ENCODE peak calls at places on chromosomes 2 and 18, in eight cellular contexts. Q is GM03348, B is astrocyte of the spinal cord, J is NCI-H460, Z is Daoy, N is fibroblast of the aortic adventitia, G is KG1, W is ELR. L is an unnamed sample.

GRCh38 chr2:12300019-12300602 is 416.6 kb upstream of the TRIB2 start:
- DNase-seq in Q (peak), B (no peak), J (no peak), Z (no peak), N (peak), G (no peak), W (peak), L (no peak)

GRCh38 chr18:61681065-61681464 is 211.7 kb downstream of the RNF152 start:
- DNase-seq in Q (no peak), B (no peak), J (no peak), Z (no peak), N (no peak), G (no peak), W (no peak), L (no peak)

GRCh38 chr2:44136186-44136585 is 32.5 kb upstream of the PPM1B start:
- DNase-seq in Q (peak), B (peak), J (no peak), Z (peak), N (peak), G (no peak), W (peak), L (no peak)

GRCh38 chr2:15665067-15665942 is 73.6 kb downstream of the DDX1 start:
- DNase-seq in Q (no peak), B (no peak), J (no peak), Z (no peak), N (no peak), G (no peak), W (no peak), L (no peak)

GRCh38 chr2:238286551-238286950 is 1.9 kb downstream of the PER2 start:
- DNase-seq in Q (peak), B (peak), J (no peak), Z (peak), N (peak), G (no peak), W (peak), L (peak)

GRCh38 chr18:63787673-63788072 is 12.5 kb downstream of the SERPINB7 start:
- DNase-seq in Q (no peak), B (no peak), J (no peak), Z (no peak), N (no peak), G (no peak), W (no peak), L (no peak)

GRCh38 chr18:5543036-5543671 is 643 bp downstream of the EPB41L3 start:
- DNase-seq in Q (peak), B (no peak), J (no peak), Z (no peak), N (no peak), G (no peak), W (no peak), L (peak)

GRCh38 chr2:74181739-74182138 is 3.1 kb upstream of the MOB1A start:
- DNase-seq in Q (no peak), B (no peak), J (no peak), Z (no peak), N (no peak), G (peak), W (no peak), L (peak)

GRCh38 chr2:233828546-233829192 is 25.7 kb downstream of the HJURP start:
- DNase-seq in Q (no peak), B (no peak), J (no peak), Z (no peak), N (no peak), G (no peak), W (no peak), L (no peak)

GRCh38 chr2:49360051-49360767 is 205.9 kb upstream of the FSHR start:
- DNase-seq in Q (no peak), B (no peak), J (no peak), Z (no peak), N (no peak), G (no peak), W (no peak), L (no peak)

GRCh38 chr2:56299166-56299806 is 115.5 kb downstream of the CCDC85A start:
- DNase-seq in Q (peak), B (no peak), J (no peak), Z (no peak), N (peak), G (no peak), W (peak), L (no peak)

GRCh38 chr2:216189410-216189809 is 80.3 kb downstream of the XRCC5 start:
- DNase-seq in Q (no peak), B (no peak), J (no peak), Z (no peak), N (peak), G (no peak), W (peak), L (no peak)

GRCh38 chr18:3151379-3152264 is 68.1 kb downstream of the MYOM1 start:
- DNase-seq in Q (peak), B (peak), J (peak), Z (no peak), N (peak), G (peak), W (peak), L (no peak)

GRCh38 chr2:166376488-166376828 is 714 bp upstream of the SCN9A start:
- DNase-seq in Q (no peak), B (no peak), J (no peak), Z (no peak), N (no peak), G (no peak), W (no peak), L (no peak)

GRCh38 chr2:96703021-96703751 is 36.7 kb downstream of the LMAN2L start:
- DNase-seq in Q (no peak), B (no peak), J (no peak), Z (no peak), N (no peak), G (no peak), W (no peak), L (no peak)

GRCh38 chr18:6557470-6558245 is 142.9 kb upstream of the L3MBTL4 start:
- DNase-seq in Q (peak), B (no peak), J (no peak), Z (no peak), N (peak), G (no peak), W (no peak), L (no peak)

GRCh38 chr2:218959761-218960195 is 312 bp downstream of the CDK5R2 start:
- DNase-seq in Q (no peak), B (no peak), J (no peak), Z (no peak), N (no peak), G (no peak), W (no peak), L (no peak)

GRCh38 chr2:202185156-202185555 is 53.2 kb downstream of the SUMO1 start:
- DNase-seq in Q (no peak), B (no peak), J (no peak), Z (no peak), N (no peak), G (no peak), W (no peak), L (no peak)

GRCh38 chr2:175418224-175418843 is 236.8 kb upstream of the ATP5MC3 start:
- DNase-seq in Q (no peak), B (no peak), J (no peak), Z (no peak), N (no peak), G (no peak), W (no peak), L (no peak)

GRCh38 chr2:2696341-2697132 is 365.5 kb upstream of the MYT1L start:
- DNase-seq in Q (no peak), B (no peak), J (no peak), Z (no peak), N (no peak), G (no peak), W (no peak), L (no peak)

GRCh38 chr2:3597567-3597966 is 2.7 kb downstream of the COLEC11 start:
- DNase-seq in Q (no peak), B (no peak), J (no peak), Z (no peak), N (no peak), G (no peak), W (no peak), L (no peak)

GRCh38 chr18:80034852-80035406 is 695 bp downstream of the RBFA start:
- DNase-seq in Q (peak), B (peak), J (no peak), Z (no peak), N (peak), G (no peak), W (peak), L (no peak)

GRCh38 chr18:59744271-59744721 is 47.1 kb upstream of the CCBE1 start:
- DNase-seq in Q (peak), B (peak), J (no peak), Z (peak), N (peak), G (no peak), W (peak), L (no peak)

GRCh38 chr2:2743164-2743571 is 412.1 kb upstream of the MYT1L start:
- DNase-seq in Q (peak), B (peak), J (no peak), Z (peak), N (peak), G (no peak), W (no peak), L (peak)

GRCh38 chr2:96336873-96337272 is 1.3 kb downstream of the NCAPH start:
- DNase-seq in Q (no peak), B (no peak), J (no peak), Z (no peak), N (no peak), G (peak), W (no peak), L (no peak)

GRCh38 chr2:10239561-10239967 is 63.1 kb upstream of the HPCAL1 start:
- DNase-seq in Q (no peak), B (no peak), J (no peak), Z (no peak), N (no peak), G (no peak), W (no peak), L (peak)

GRCh38 chr18:8895987-8896619 is 190.7 kb downstream of the MTCL1 start:
- DNase-seq in Q (peak), B (peak), J (no peak), Z (peak), N (peak), G (no peak), W (peak), L (no peak)

GRCh38 chr2:50614056-50614455 is 417.9 kb downstream of the NRXN1 start:
- DNase-seq in Q (no peak), B (peak), J (no peak), Z (no peak), N (no peak), G (no peak), W (no peak), L (no peak)

GRCh38 chr2:168096158-168096557 is 151.2 kb downstream of the STK39 start:
- DNase-seq in Q (no peak), B (no peak), J (no peak), Z (no peak), N (no peak), G (no peak), W (no peak), L (no peak)

GRCh38 chr2:88003074-88003755 is 13.1 kb downstream of the RNU2-63P start:
- DNase-seq in Q (no peak), B (peak), J (no peak), Z (no peak), N (no peak), G (no peak), W (no peak), L (no peak)

GRCh38 chr2:168851674-168852320 is 38.4 kb downstream of the SPC25 start:
- DNase-seq in Q (peak), B (peak), J (no peak), Z (peak), N (peak), G (no peak), W (peak), L (no peak)

GRCh38 chr2:227789803-227790202 is 23.8 kb upstream of the CCL20 start:
- DNase-seq in Q (no peak), B (no peak), J (no peak), Z (no peak), N (peak), G (no peak), W (peak), L (no peak)

GRCh38 chr2:109351164-109351756 is 222.3 kb downstream of the SH3RF3 start:
- DNase-seq in Q (peak), B (peak), J (no peak), Z (peak), N (peak), G (no peak), W (peak), L (peak)